ENCODE peak calls at places on chromosomes 3 and 15, in five cellular contexts. K is hippocampal formation, I is DND-41, N is HL-60, U is fibroblast of lung. A is an unnamed sample.
A peak's percentile ranks its signal among the peaks of the same experiment; 100 is the strongest.

GRCh38 chr3:8603115-8603710 is 41.4 kb downstream of the SSUH2 start:
- DNase-seq in N (no peak), I (no peak), U (no peak), K (no peak), A (no peak)

GRCh38 chr15:60523056-60523455 is 44.1 kb upstream of the ICE2 start:
- DNase-seq in I (no peak), N (no peak), K (no peak), U (peak; percentile 44), A (peak; percentile 51)

GRCh38 chr15:86863226-86863915 is 783.7 kb downstream of the AGBL1 start:
- DNase-seq in K (no peak), I (no peak), N (no peak), U (peak; percentile 44), A (peak; percentile 22)

GRCh38 chr3:41711656-41712055 is 250.2 kb downstream of the ULK4 start:
- DNase-seq in I (no peak), U (peak; percentile 21), N (no peak), K (no peak), A (peak; percentile 44)

GRCh38 chr3:39644176-39644575 is 165.2 kb upstream of the MYRIP start:
- DNase-seq in I (no peak), U (peak; percentile 72), K (no peak), N (no peak), A (peak; percentile 81)

GRCh38 chr3:139954146-139954545 is 19.2 kb downstream of the CLSTN2 start:
- DNase-seq in K (no peak), N (no peak), I (no peak), U (no peak), A (no peak)

GRCh38 chr3:5437296-5438010 is 249.9 kb downstream of the EDEM1 start:
- DNase-seq in N (no peak), U (no peak), K (no peak), I (no peak), A (no peak)

GRCh38 chr3:25455316-25456232 is 27.5 kb downstream of the RARB start:
- DNase-seq in U (peak; percentile 31), I (no peak), N (no peak), K (peak; percentile 48), A (peak; percentile 40)

GRCh38 chr3:37694236-37694635 is 167.4 kb upstream of the CTDSPL start:
- DNase-seq in U (no peak), N (no peak), I (no peak), K (no peak), A (no peak)

GRCh38 chr15:62752687-62753517 is 289.6 kb upstream of the TPM1 start:
- DNase-seq in N (no peak), U (peak; percentile 40), I (no peak), K (no peak), A (no peak)

GRCh38 chr3:196322-197153 is at the start of gene CHL1:
- DNase-seq in I (no peak), U (peak; percentile 6), N (no peak), K (no peak), A (no peak)

GRCh38 chr3:120263792-120264191 is 21.2 kb downstream of the GPR156 start:
- DNase-seq in N (no peak), K (no peak), U (no peak), I (no peak), A (no peak)

GRCh38 chr3:140859592-140860336 is 81.9 kb upstream of the SLC25A36 start:
- DNase-seq in U (no peak), N (no peak), K (no peak), I (no peak), A (no peak)

GRCh38 chr3:186882125-186882524 is 39.6 kb downstream of the ADIPOQ start:
- DNase-seq in U (no peak), N (no peak), I (no peak), K (no peak), A (peak; percentile 63)

GRCh38 chr15:69064649-69065048 is 50.2 kb downstream of the NOX5 start:
- DNase-seq in I (no peak), N (no peak), U (no peak), K (no peak), A (no peak)

GRCh38 chr15:69288531-69289311 is 10.0 kb upstream of the PAQR5 start:
- DNase-seq in U (no peak), N (no peak), I (no peak), K (no peak), A (no peak)

GRCh38 chr15:60004846-60005351 is 788 bp downstream of the FOXB1 start:
- DNase-seq in K (no peak), N (peak; percentile 3), U (peak; percentile 27), I (peak; percentile 17), A (peak; percentile 23)

GRCh38 chr3:111338059-111338698 is 203.8 kb upstream of the CD96 start:
- DNase-seq in U (peak; percentile 89), N (no peak), I (peak; percentile 83), K (peak; percentile 12), A (peak; percentile 89)

GRCh38 chr3:194030372-194030771 is 105.6 kb upstream of the HES1 start:
- DNase-seq in I (no peak), N (no peak), K (no peak), U (no peak), A (no peak)

GRCh38 chr3:186121968-186122367 is 13.1 kb upstream of the ETV5 start:
- DNase-seq in N (no peak), I (no peak), U (no peak), K (no peak), A (no peak)

GRCh38 chr3:41265823-41266273 is 66.5 kb downstream of the CTNNB1 start:
- DNase-seq in U (peak; percentile 74), I (no peak), K (no peak), N (no peak), A (peak; percentile 74)

GRCh38 chr15:76566276-76566675 is 229.7 kb downstream of the ISL2 start:
- DNase-seq in K (no peak), I (no peak), U (peak; percentile 79), N (no peak), A (no peak)

GRCh38 chr3:129614927-129615363 is 8.5 kb upstream of the PLXND1 start:
- DNase-seq in K (no peak), I (no peak), N (no peak), U (no peak), A (no peak)

GRCh38 chr3:11604139-11604895 is 39.4 kb downstream of the VGLL4 start:
- DNase-seq in I (no peak), N (no peak), K (no peak), U (peak; percentile 86), A (peak; percentile 80)

GRCh38 chr15:82047493-82048446 is 2.0 kb upstream of the MEX3B start:
- DNase-seq in N (peak; percentile 2), I (no peak), K (peak; percentile 48), U (peak; percentile 28), A (peak; percentile 46)

GRCh38 chr15:81163961-81164800 is 30.1 kb downstream of the CFAP161 start:
- DNase-seq in I (peak; percentile 7), N (no peak), K (no peak), U (peak; percentile 86), A (peak; percentile 67)

GRCh38 chr3:32147935-32148334 is 41.5 kb downstream of the GPD1L start:
- DNase-seq in N (no peak), I (no peak), K (peak; percentile 39), U (peak; percentile 38), A (no peak)

GRCh38 chr15:96716100-96716499 is 385.6 kb downstream of the NR2F2 start:
- DNase-seq in U (no peak), I (no peak), K (no peak), N (no peak), A (no peak)

GRCh38 chr3:193843447-193844301 is 250.7 kb downstream of the OPA1 start:
- DNase-seq in K (no peak), I (no peak), U (no peak), N (no peak), A (no peak)

GRCh38 chr3:42353632-42354031 is 56.8 kb downstream of the LYZL4 start:
- DNase-seq in I (no peak), N (no peak), U (no peak), K (peak; percentile 8), A (no peak)

GRCh38 chr15:55260562-55261131 is 29.0 kb downstream of the RAB27A start:
- DNase-seq in K (no peak), U (no peak), I (no peak), N (no peak), A (no peak)

GRCh38 chr3:178719036-178719635 is 182.9 kb downstream of the KCNMB2 start:
- DNase-seq in N (no peak), U (peak; percentile 66), I (no peak), K (no peak), A (peak; percentile 24)

GRCh38 chr3:172709776-172710708 is 825 bp downstream of the NCEH1 start:
- DNase-seq in I (no peak), N (no peak), K (no peak), U (peak; percentile 46), A (peak; percentile 40)

GRCh38 chr3:62374375-62374876 is 1.1 kb upstream of the FEZF2 start:
- DNase-seq in K (no peak), U (peak; percentile 45), I (no peak), N (no peak), A (peak; percentile 11)

GRCh38 chr15:100107606-100108225 is 234.1 kb downstream of the ADAMTS17 start:
- DNase-seq in I (no peak), U (no peak), K (no peak), N (no peak), A (no peak)

GRCh38 chr3:141410861-141411771 is 42.8 kb downstream of the ZBTB38 start:
- DNase-seq in U (peak; percentile 56), I (no peak), K (peak; percentile 56), N (no peak), A (no peak)

A was measured in fibroblast of pulmonary artery.